ENCODE peak calls at places on chromosomes 1 and 21, in six cellular contexts. F, E, M, T, B and X are unnamed samples.

GRCh38 chr1:46645815-46646214 is 22.3 kb downstream of the ATPAF1 start:
- DNase-seq in F (no peak), E (no peak), M (no peak), T (no peak), B (no peak), X (no peak)

GRCh38 chr1:152519876-152520275 is 5.6 kb downstream of the CRCT1 start:
- DNase-seq in F (no peak), E (no peak), M (no peak), T (no peak), B (no peak), X (peak)

GRCh38 chr1:230067441-230067870 is 418 bp downstream of the GALNT2 start:
- DNase-seq in F (peak), E (peak), M (peak), T (peak), B (no peak), X (peak)

GRCh38 chr1:203491664-203492485 is 2.1 kb upstream of the OPTC start:
- DNase-seq in F (no peak), E (no peak), M (no peak), T (no peak), B (no peak), X (no peak)

GRCh38 chr1:65630855-65631254 is 161.8 kb upstream of the PDE4B start:
- DNase-seq in F (no peak), E (no peak), M (peak), T (no peak), B (no peak), X (no peak)

GRCh38 chr1:23118957-23119792 is 49.5 kb downstream of the LUZP1 start:
- DNase-seq in F (no peak), E (peak), M (peak), T (no peak), B (no peak), X (peak)

GRCh38 chr1:186511761-186512637 is 51.1 kb upstream of the PDC start:
- DNase-seq in F (no peak), E (no peak), M (no peak), T (no peak), B (no peak), X (peak)

GRCh38 chr1:12015001-12015491 is 4.3 kb upstream of the MIIP start:
- DNase-seq in F (no peak), E (peak), M (no peak), T (no peak), B (no peak), X (no peak)

GRCh38 chr1:13523780-13524477 is 10.1 kb upstream of the LRRC38 start:
- DNase-seq in F (no peak), E (no peak), M (no peak), T (no peak), B (no peak), X (no peak)

GRCh38 chr1:58266242-58266641 is 280.3 kb downstream of the OMA1 start:
- DNase-seq in F (no peak), E (no peak), M (no peak), T (no peak), B (no peak), X (no peak)

GRCh38 chr1:18299441-18300338 is 181.0 kb upstream of the KLHDC7A start:
- DNase-seq in F (peak), E (peak), M (no peak), T (peak), B (no peak), X (peak)

GRCh38 chr1:32754282-32755097 is 51.9 kb upstream of the SYNC start:
- DNase-seq in F (no peak), E (peak), M (no peak), T (no peak), B (no peak), X (no peak)

GRCh38 chr1:63701187-63701586 is 72.6 kb upstream of the ROR1 start:
- DNase-seq in F (no peak), E (no peak), M (no peak), T (peak), B (no peak), X (no peak)

GRCh38 chr1:63466759-63467158 is 56.3 kb downstream of the ITGB3BP start:
- DNase-seq in F (no peak), E (peak), M (no peak), T (no peak), B (no peak), X (peak)

GRCh38 chr1:211942583-211942982 is 92.8 kb downstream of the INTS7 start:
- DNase-seq in F (no peak), E (no peak), M (no peak), T (no peak), B (no peak), X (no peak)

GRCh38 chr1:74673351-74674111 is at the start of gene ERICH3:
- DNase-seq in F (no peak), E (no peak), M (no peak), T (no peak), B (no peak), X (no peak)

GRCh38 chr1:111990878-111991760 is 1.7 kb upstream of the KCND3 start:
- DNase-seq in F (peak), E (peak), M (peak), T (peak), B (no peak), X (peak)

GRCh38 chr1:21937372-21938121 is 437 bp upstream of the HSPG2 start:
- DNase-seq in F (peak), E (peak), M (peak), T (no peak), B (no peak), X (peak)

GRCh38 chr1:54805981-54806381 is 4.9 kb upstream of the TTC22 start:
- DNase-seq in F (no peak), E (no peak), M (no peak), T (no peak), B (no peak), X (no peak)

GRCh38 chr1:31033573-31033972 is 31.9 kb downstream of the PUM1 start:
- DNase-seq in F (no peak), E (no peak), M (no peak), T (no peak), B (no peak), X (no peak)

GRCh38 chr1:54287176-54287650 is 87.2 kb downstream of the MRPL37 start:
- DNase-seq in F (no peak), E (peak), M (peak), T (no peak), B (no peak), X (peak)

GRCh38 chr1:29698626-29699025 is 462.3 kb downstream of the PTPRU start:
- DNase-seq in F (no peak), E (no peak), M (no peak), T (no peak), B (no peak), X (no peak)

GRCh38 chr1:2907051-2907450 is 105.6 kb upstream of the TTC34 start:
- DNase-seq in F (no peak), E (no peak), M (no peak), T (no peak), B (no peak), X (no peak)

GRCh38 chr1:38745476-38746410 is 113.8 kb downstream of the RRAGC start:
- DNase-seq in F (no peak), E (peak), M (no peak), T (no peak), B (no peak), X (no peak)

GRCh38 chr1:232726048-232726779 is 79.0 kb upstream of the MAP10 start:
- DNase-seq in F (no peak), E (no peak), M (no peak), T (no peak), B (no peak), X (peak)

GRCh38 chr1:22553991-22554522 is 9.2 kb upstream of the EPHA8 start:
- DNase-seq in F (no peak), E (peak), M (no peak), T (no peak), B (no peak), X (no peak)

GRCh38 chr1:175278236-175278635 is 85.7 kb upstream of the KIAA0040 start:
- DNase-seq in F (no peak), E (no peak), M (no peak), T (no peak), B (no peak), X (no peak)

GRCh38 chr1:150686275-150686674 is 10.7 kb downstream of the GOLPH3L start:
- DNase-seq in F (no peak), E (no peak), M (no peak), T (no peak), B (no peak), X (no peak)

GRCh38 chr1:156709743-156710489 is 4.5 kb upstream of the CRABP2 start:
- DNase-seq in F (no peak), E (no peak), M (peak), T (no peak), B (no peak), X (no peak)

GRCh38 chr1:65009724-65010420 is 43.5 kb upstream of the JAK1 start:
- DNase-seq in F (no peak), E (no peak), M (no peak), T (no peak), B (no peak), X (no peak)

GRCh38 chr1:181583598-181583997 is 100.3 kb downstream of the CACNA1E start:
- DNase-seq in F (peak), E (no peak), M (no peak), T (no peak), B (no peak), X (no peak)

GRCh38 chr1:90193116-90193515 is 198.2 kb downstream of the ZNF326 start:
- DNase-seq in F (no peak), E (no peak), M (no peak), T (no peak), B (no peak), X (no peak)
- TF ChIP-seq MYC in F (no peak), E (no peak), M (no peak), T (no peak), B (no peak), X (no peak)

GRCh38 chr1:226063362-226064167 is 1.0 kb downstream of the H3-3A start:
- DNase-seq in F (peak), E (peak), M (peak), T (peak), B (no peak), X (peak)

GRCh38 chr1:226061793-226062557 is 541 bp upstream of the H3-3A start:
- DNase-seq in F (peak), E (peak), M (peak), T (peak), B (no peak), X (peak)

GRCh38 chr1:226060976-226061792 is 1.3 kb upstream of the H3-3A start:
- DNase-seq in F (no peak), E (peak), M (no peak), T (peak), B (no peak), X (no peak)

GRCh38 chr1:226064168-226064815 is 1.8 kb downstream of the H3-3A start:
- DNase-seq in F (peak), E (no peak), M (peak), T (no peak), B (no peak), X (peak)

DNA sequence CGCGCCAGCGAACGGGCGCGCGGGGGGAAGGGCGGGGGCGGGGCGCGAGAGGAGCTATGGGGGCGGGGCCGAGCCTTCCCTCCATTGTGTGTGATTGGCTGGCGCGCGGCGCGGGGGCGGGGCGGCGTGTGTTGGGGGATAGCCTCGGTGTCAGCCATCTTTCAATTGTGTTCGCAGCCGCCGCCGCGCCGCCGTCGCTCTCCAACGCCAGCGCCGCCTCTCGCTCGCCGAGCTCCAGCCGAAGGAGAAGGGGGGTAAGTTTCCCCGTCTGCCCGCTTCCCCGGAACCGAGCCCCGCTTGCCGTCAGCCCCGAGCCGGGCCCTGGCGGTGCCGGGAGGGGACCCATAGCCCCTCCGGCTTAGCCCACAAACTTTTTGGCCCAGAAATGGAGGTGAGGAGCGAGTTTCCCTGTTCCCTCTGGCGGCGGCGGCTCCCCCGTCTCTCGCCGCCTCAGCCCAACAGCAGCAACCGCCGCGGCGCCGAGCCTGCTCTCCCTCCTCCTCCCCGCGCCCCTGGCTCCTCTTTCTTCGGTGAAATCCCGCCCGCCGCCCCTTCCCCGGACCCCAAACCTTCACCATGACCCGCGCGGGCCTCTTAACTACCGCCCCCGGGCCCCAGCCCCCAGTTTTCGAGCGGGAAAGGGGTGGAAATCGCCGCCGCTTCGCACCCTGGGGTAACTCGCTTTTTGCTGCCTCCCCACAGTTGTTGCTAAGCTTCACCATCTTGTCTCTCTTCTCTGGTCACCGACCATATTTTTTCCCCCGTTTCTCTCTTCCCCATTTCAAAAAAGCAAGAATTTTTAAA is at the start of gene H3-3A:
- DNase-seq in F (peak), E (peak), M (peak), T (peak), B (peak), X (peak)
- TF ChIP-seq POLR2A in F (peak), E (peak), M (peak), T (peak), B (peak), X (peak)

GRCh38 chr1:92690212-92690906 is 94.5 kb downstream of the EVI5 start:
- DNase-seq in F (no peak), E (no peak), M (no peak), T (no peak), B (no peak), X (no peak)
- TF ChIP-seq MYC in F (no peak), E (no peak), M (no peak), T (no peak), B (no peak), X (no peak)

GRCh38 chr21:37269481-37269880 is 2.3 kb upstream of the VPS26C start:
- DNase-seq in F (no peak), E (peak), M (no peak), T (no peak), B (no peak), X (no peak)

GRCh38 chr21:37268186-37268503 is 1.0 kb upstream of the VPS26C start:
- DNase-seq in F (no peak), E (no peak), M (no peak), T (no peak), B (no peak), X (no peak)

GRCh38 chr21:37266515-37267221 is 466 bp downstream of the VPS26C start:
- DNase-seq in F (peak), E (peak), M (peak), T (no peak), B (no peak), X (peak)

GRCh38 chr21:37264808-37265207 is 2.3 kb downstream of the VPS26C start:
- DNase-seq in F (no peak), E (peak), M (no peak), T (no peak), B (no peak), X (no peak)

GRCh38 chr21:37267269-37268185 is at the start of gene VPS26C:
- DNase-seq in F (peak), E (peak), M (peak), T (peak), B (peak), X (peak)
- TF ChIP-seq POLR2A in F (peak), E (peak), M (peak), T (peak), B (peak), X (peak)

DNA sequence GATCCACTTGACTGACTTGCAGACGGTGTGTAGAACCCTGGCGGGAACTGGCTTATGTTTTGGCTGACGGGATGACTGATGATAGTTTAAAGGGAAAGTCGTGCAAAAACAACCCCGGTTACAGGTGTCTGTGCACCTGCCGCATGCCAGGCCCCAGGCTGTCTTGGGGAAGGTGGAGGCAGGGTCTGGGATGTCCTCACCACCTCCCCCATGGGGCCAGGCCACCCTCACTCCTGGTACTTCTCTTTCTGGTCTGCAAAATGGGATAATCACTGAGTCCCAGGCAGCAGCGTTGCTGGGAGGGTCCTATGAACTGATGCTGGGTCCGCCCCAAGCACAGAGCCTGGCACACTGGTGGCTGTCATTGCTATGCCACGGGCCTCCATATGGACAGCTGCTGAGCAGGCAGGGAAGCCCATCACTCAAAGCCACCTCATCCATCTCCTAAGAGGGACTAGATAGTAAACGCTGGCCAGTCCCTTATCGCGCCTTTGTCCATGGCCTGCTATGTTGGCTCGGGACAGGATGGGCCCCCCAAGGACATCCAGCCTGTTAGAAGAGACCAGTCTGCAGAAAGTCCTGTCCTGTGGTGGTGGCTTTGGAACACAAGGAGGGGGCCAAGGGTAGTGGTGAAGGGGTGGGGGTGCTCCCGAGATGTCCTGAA is 15.0 kb upstream of the SLC2A7 start:
- DNase-seq in F (no peak), E (no peak), M (no peak), T (no peak), B (no peak), X (no peak)
- TF ChIP-seq MYC in F (no peak), E (no peak), M (no peak), T (no peak), B (no peak), X (no peak)

GRCh38 chr1:8006037-8006963 is 19.8 kb downstream of the ERRFI1 start:
- DNase-seq in F (no peak), E (no peak), M (no peak), T (no peak), B (no peak), X (no peak)
- TF ChIP-seq POLR2A in F (no peak), E (no peak), M (no peak), T (no peak), B (no peak), X (no peak)